ENCODE peak calls at places on chromosomes 4 and X, in ten cellular contexts. C, A, X, W, N, V, Z, L, U and B are unnamed samples.

GRCh38 chr4:98851806-98852205 is 77.1 kb downstream of the EIF4E start:
- DNase-seq in Z (no peak), C (no peak), V (no peak), L (no peak), X (no peak), N (no peak), A (no peak), U (no peak), W (no peak), B (no peak)

GRCh38 chrX:63784902-63785692 is at the start of gene ARHGEF9:
- DNase-seq in U (peak; percentile 35), V (no peak), A (peak; percentile 31), Z (peak; percentile 68), W (no peak), L (no peak), N (peak; percentile 20), C (no peak), X (no peak), B (no peak)

GRCh38 chr4:4825431-4825830 is 34.0 kb upstream of the MSX1 start:
- DNase-seq in A (no peak), X (no peak), Z (no peak), W (no peak), V (no peak), L (no peak), U (no peak), N (no peak), C (no peak), B (no peak)

GRCh38 chr4:113049421-113050355 is at the start of gene ANK2:
- DNase-seq in X (no peak), C (no peak), A (peak; percentile 35), V (no peak), L (no peak), Z (no peak), N (no peak), W (no peak), U (no peak), B (no peak)

GRCh38 chr4:4990857-4991540 is 28.3 kb downstream of the CYTL1 start:
- DNase-seq in C (peak; percentile 65), X (no peak), V (peak; percentile 28), U (peak; percentile 88), Z (peak; percentile 95), W (peak; percentile 61), N (peak; percentile 93), L (peak; percentile 44), A (peak; percentile 84), B (no peak)

GRCh38 chr4:48261288-48261687 is 8.3 kb downstream of the TEC start:
- DNase-seq in V (no peak), Z (no peak), X (no peak), W (no peak), N (no peak), U (no peak), L (no peak), A (no peak), C (no peak), B (no peak)

GRCh38 chrX:132271330-132271729 is 52.1 kb upstream of the RAP2C start:
- DNase-seq in A (no peak), U (no peak), V (no peak), W (no peak), N (peak; percentile 31), Z (no peak), X (no peak), L (no peak), C (no peak), B (peak; percentile 4)

GRCh38 chr4:53653484-53654053 is 62.3 kb upstream of the LNX1 start:
- DNase-seq in X (peak; percentile 29), L (no peak), C (no peak), W (no peak), A (peak; percentile 43), Z (no peak), N (no peak), V (no peak), U (no peak), B (peak; percentile 46)

GRCh38 chr4:68654946-68655721 is 15.3 kb downstream of the UGT2B15 start:
- DNase-seq in A (no peak), C (no peak), N (no peak), V (no peak), W (no peak), U (no peak), L (no peak), X (no peak), Z (no peak), B (no peak)

GRCh38 chr4:153950100-153950979 is 161.5 kb upstream of the SFRP2 start:
- DNase-seq in N (no peak), C (no peak), L (peak; percentile 38), Z (no peak), U (no peak), X (no peak), A (no peak), W (no peak), V (no peak), B (no peak)

GRCh38 chr4:26992657-26993361 is 132.2 kb downstream of the STIM2 start:
- DNase-seq in C (no peak), U (peak; percentile 40), Z (no peak), L (peak; percentile 60), W (no peak), V (no peak), X (no peak), A (peak; percentile 69), N (peak; percentile 48), B (peak; percentile 7)

GRCh38 chr4:140012688-140013087 is 141.3 kb downstream of the MAML3 start:
- DNase-seq in L (peak; percentile 24), U (peak; percentile 40), N (no peak), A (peak; percentile 36), V (peak; percentile 50), C (peak; percentile 57), W (peak; percentile 41), Z (peak; percentile 69), X (peak; percentile 83), B (peak; percentile 71)

GRCh38 chr4:182869697-182870096 is 47.5 kb downstream of the DCTD start:
- DNase-seq in Z (no peak), N (no peak), X (no peak), U (no peak), C (no peak), L (no peak), V (no peak), W (no peak), A (no peak), B (no peak)

GRCh38 chr4:3409571-3410091 is 32.1 kb upstream of the HGFAC start:
- DNase-seq in V (no peak), A (peak; percentile 14), W (peak; percentile 4), L (no peak), N (peak; percentile 6), C (no peak), U (peak; percentile 15), Z (peak; percentile 53), X (no peak), B (no peak)

GRCh38 chr4:20532871-20533870 is 167.1 kb upstream of the PACRGL start:
- DNase-seq in U (no peak), C (no peak), W (no peak), V (no peak), A (no peak), Z (no peak), X (no peak), L (no peak), N (no peak), B (no peak)

GRCh38 chr4:8859550-8860095 is 12.0 kb downstream of the HMX1 start:
- DNase-seq in Z (no peak), N (no peak), U (peak; percentile 17), C (no peak), A (no peak), L (no peak), V (no peak), W (no peak), X (no peak), B (no peak)

GRCh38 chr4:6354119-6354518 is 84.5 kb downstream of the WFS1 start:
- DNase-seq in V (no peak), W (no peak), Z (no peak), C (no peak), A (no peak), U (no peak), N (no peak), L (no peak), X (no peak), B (no peak)
- H3K27ac ChIP-seq in V (no peak overlapping the region), W (no peak overlapping the region), Z (no peak overlapping the region), C (no peak overlapping the region), A (no peak overlapping the region), U (no peak overlapping the region), N (no peak overlapping the region), L (no peak overlapping the region), X (no peak overlapping the region), B (no peak overlapping the region)

DNA sequence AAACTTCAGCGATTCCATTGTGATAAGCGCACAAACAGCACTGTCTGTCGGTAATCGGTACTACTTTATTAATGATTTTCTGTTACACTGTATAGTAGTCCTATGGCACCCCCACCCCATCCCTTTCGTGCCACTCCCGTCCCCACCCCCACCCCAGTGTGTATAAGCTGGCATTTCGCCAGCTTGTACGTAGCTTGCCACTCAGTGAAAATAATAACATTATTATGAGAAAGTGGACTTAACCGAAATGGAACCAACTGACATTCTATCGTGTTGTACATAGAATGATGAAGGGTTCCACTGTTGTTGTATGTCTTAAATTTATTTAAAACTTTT is 4.8 kb downstream of the MID1IP1 start:
- DNase-seq in U (no peak), A (no peak), N (no peak), X (no peak), L (peak; percentile 67), C (peak; percentile 10), Z (no peak), W (no peak), V (no peak), B (no peak)
- TF ChIP-seq POLR2A in U (no peak), A (no peak), N (no peak), X (no peak), L (no peak), C (no peak), Z (no peak), W (no peak), V (no peak), B (no peak)

DNA sequence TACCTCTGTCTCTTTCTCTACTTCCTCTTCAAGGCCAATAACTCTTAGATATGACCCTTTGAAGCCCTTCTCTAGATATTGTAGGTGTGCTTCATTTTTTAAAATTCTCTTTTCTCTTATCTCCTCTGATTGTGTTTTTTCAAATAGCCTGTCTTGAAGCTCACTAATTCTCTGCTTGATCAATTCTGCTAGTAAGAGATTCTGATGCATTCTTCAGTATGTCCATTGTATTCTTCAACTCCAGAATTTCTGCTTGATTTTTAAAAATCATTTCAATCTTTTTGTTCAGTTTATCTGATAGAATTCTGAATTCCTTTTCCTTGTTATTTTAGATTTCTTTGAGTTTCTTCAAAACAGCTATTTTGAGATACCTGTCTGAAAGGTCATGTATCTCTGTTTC is 47.9 kb downstream of the MCUB start:
- DNase-seq in X (no peak), L (no peak), V (no peak), U (no peak), C (no peak), A (no peak), N (no peak), Z (no peak), W (no peak), B (no peak)
- H3K27ac ChIP-seq in X (no peak overlapping the region), L (no peak overlapping the region), V (no peak overlapping the region), U (no peak overlapping the region), C (no peak overlapping the region), A (no peak overlapping the region), N (no peak overlapping the region), Z (no peak overlapping the region), W (no peak overlapping the region), B (no peak overlapping the region)

GRCh38 chrX:153971632-153972367 is at the start of gene HCFC1:
- DNase-seq in W (peak; percentile 79), X (peak; percentile 92), C (peak; percentile 66), N (peak; percentile 94), A (peak; percentile 96), U (peak; percentile 96), Z (peak; percentile 98), L (peak; percentile 93), V (peak; percentile 69), B (peak; percentile 83)
- TF ChIP-seq POLR2A in W (peak; percentile 20), X (peak; percentile 51), C (peak; percentile 47), N (peak; percentile 30), A (peak; percentile 61), U (peak; percentile 38), Z (peak; percentile 7), L (peak; percentile 80), V (no peak), B (peak; percentile 13)